ENCODE peak calls at places on chromosomes 4 and X, in ten cellular contexts. Q is WERI-Rb-1, T is upper lobe of right lung, J is caudate nucleus, L is heart right ventricle, S is body of pancreas, N is psoas muscle, F is mesendoderm, W is GM12878, Y is dorsolateral prefrontal cortex. G is an unnamed sample.

GRCh38 chr4:8709729-8710360 is 117.3 kb downstream of the CPZ start:
- DNase-seq in J (no peak), W (no peak), T (peak), N (peak), Y (no peak), L (no peak), S (peak), F (no peak), Q (no peak), G (no peak)

GRCh38 chr4:54063224-54063623 is 1.2 kb downstream of the CHIC2 start:
- DNase-seq in T (no peak), S (no peak), F (no peak), J (no peak), W (no peak), L (no peak), Y (no peak), Q (no peak), N (no peak), G (no peak)

GRCh38 chrX:150508018-150508417 is 60.4 kb upstream of the MTM1 start:
- DNase-seq in W (no peak), L (no peak), T (no peak), J (peak), F (peak), S (no peak), Q (no peak), Y (no peak), N (no peak), G (no peak)

GRCh38 chr4:15963001-15963451 is at the start of gene FGFBP2:
- DNase-seq in Q (peak), N (no peak), W (no peak), F (peak), L (peak), Y (no peak), J (no peak), S (no peak), T (no peak), G (no peak)

GRCh38 chr4:155694100-155694785 is 27.6 kb downstream of the GUCY1A1 start:
- DNase-seq in L (peak), T (no peak), W (no peak), Q (no peak), J (no peak), F (no peak), N (no peak), S (no peak), Y (no peak), G (no peak)

GRCh38 chrX:17078031-17078730 is 131.7 kb downstream of the REPS2 start:
- DNase-seq in W (no peak), F (peak), N (no peak), L (no peak), T (no peak), S (no peak), Q (no peak), Y (no peak), J (no peak), G (no peak)

GRCh38 chrX:71606536-71607216 is 11.6 kb downstream of the CXCR3 start:
- DNase-seq in N (no peak), S (no peak), J (no peak), F (no peak), Y (no peak), Q (peak), T (no peak), W (no peak), L (no peak), G (no peak)

GRCh38 chrX:131843996-131844395 is 179.1 kb upstream of the STK26 start:
- DNase-seq in L (no peak), J (no peak), N (no peak), Y (no peak), T (no peak), F (no peak), W (no peak), Q (no peak), S (no peak), G (no peak)

GRCh38 chr4:157978680-157979361 is 194.0 kb downstream of the GASK1B start:
- DNase-seq in S (peak), F (peak), W (no peak), T (peak), Q (peak), N (peak), Y (peak), L (peak), J (peak), G (peak)

DNA sequence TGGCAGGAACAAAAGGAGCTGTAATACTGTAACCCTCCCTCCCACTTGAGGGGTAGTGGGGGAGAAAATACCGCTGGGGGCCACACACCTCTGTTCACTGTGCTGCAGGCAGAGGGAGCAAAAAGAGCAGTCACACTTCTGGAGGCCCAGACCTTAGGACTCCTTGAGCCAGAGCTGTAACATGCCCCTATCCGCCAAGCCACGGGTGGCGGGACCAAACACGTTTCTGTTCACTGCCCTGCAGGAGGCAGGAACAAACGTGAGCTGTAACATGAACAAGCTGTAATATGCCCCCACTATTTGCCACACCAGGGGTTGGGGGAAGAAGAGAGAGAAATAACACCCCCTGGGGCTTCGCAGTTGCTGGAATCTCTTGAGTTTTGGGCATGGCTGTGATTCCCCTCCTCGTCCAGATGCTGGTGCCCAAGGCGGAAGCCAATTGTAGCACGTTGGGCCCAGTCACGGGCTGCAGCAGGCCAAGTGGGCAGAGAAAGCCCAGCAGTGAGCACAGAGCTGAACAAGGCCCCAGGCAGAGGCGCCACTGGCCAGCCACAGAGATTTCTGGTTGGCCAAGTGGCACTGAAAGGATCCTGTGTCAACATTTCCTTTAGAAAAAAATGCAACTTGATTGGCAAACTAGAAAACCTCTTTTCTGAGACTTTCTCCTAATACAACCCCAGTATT is 509.7 kb downstream of the INPP4B start:
- DNase-seq in T (no peak), J (no peak), L (no peak), Q (no peak), N (no peak), F (peak), S (no peak), Y (no peak), W (no peak), G (no peak)
- H3K27ac ChIP-seq in T (no peak), J (no peak), L (peak), Q (no peak), N (no peak), F (no peak), S (no peak), Y (no peak), W (no peak), G (no peak)

DNA sequence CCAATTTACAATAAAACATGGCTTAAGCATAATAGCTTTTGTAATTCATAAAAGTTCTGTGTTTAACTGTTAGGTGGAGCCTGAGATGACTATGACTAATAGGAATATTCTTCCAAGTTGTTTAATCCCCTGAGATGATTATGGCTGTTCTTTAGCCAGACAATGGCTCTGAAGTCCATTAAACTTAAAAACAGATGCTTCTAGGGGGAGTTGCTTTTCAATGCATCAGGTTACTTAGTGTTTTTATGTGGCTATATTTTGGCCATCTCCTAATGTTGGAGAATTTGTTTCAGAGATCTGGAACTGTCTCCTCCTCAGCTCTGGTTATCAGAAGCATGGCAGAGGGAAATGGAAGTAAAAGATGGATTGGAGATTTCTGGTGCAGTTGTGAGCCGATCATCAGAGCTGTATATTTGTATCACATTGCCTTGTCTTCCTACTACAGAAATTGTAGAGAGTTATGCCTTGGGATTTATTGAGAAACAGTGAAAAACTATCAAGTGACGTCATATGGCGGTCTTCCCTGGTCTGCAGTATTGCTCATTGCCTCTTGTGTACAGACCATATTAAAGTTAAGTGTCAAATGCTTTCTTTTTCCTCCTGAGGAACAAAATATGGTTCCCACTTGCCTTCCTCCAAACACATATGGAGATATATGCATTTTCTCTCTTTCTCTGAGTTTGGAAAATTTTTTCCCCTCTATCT is 29.7 kb downstream of the SGMS2 start:
- DNase-seq in N (no peak), Q (no peak), J (no peak), T (no peak), F (no peak), L (no peak), S (no peak), W (no peak), Y (no peak), G (no peak)
- H3K27ac ChIP-seq in N (peak), Q (no peak), J (no peak), T (no peak), F (no peak), L (peak), S (no peak), W (no peak), Y (no peak), G (no peak)

DNA sequence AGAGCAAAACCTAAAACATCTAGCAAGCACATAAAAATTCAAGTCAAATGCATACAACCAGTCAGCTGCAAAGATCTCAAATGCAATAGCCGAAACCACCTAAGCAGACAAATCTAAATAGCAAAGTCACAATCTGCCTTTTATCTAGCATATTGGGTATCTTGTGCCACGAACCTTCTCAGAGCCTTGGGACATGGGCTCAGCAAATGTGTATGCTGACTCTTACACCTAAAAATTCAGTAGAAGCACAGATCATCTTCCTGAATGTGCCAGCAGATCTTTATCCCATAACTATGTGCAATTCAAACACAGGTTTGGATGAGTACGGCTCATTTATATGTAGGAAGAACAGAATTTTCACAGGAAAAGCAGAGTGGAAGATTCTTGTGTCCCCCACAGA is 492.1 kb downstream of the INPP4B start:
- DNase-seq in T (no peak), F (no peak), Q (no peak), J (no peak), S (no peak), N (no peak), Y (no peak), L (no peak), W (no peak), G (no peak)
- H3K27ac ChIP-seq in T (no peak), F (no peak), Q (no peak), J (no peak), S (no peak), N (no peak), Y (no peak), L (peak), W (no peak), G (no peak)

GRCh38 chr4:71460368-71460767 is 121.5 kb downstream of the SLC4A4 start:
- DNase-seq in J (no peak), T (no peak), Y (no peak), S (no peak), Q (peak), N (no peak), W (no peak), L (no peak), F (no peak), G (no peak)
- H3K27ac ChIP-seq in J (no peak), T (no peak), Y (no peak), S (no peak), Q (no peak), N (no peak), W (no peak), L (no peak), F (no peak), G (no peak)

GRCh38 chrX:34654939-34655338 is 2.1 kb downstream of the TMEM47 start:
- DNase-seq in J (no peak), W (no peak), Q (no peak), N (no peak), Y (no peak), S (no peak), T (no peak), L (no peak), F (peak), G (no peak)

GRCh38 chrX:34655496-34656258 is 1.4 kb downstream of the TMEM47 start:
- DNase-seq in N (no peak), S (no peak), W (no peak), T (no peak), L (peak), F (peak), Y (no peak), Q (no peak), J (no peak), G (no peak)

GRCh38 chrX:34658316-34658715 is 1.2 kb upstream of the TMEM47 start:
- DNase-seq in S (no peak), W (no peak), T (no peak), Y (no peak), N (no peak), L (no peak), F (no peak), J (no peak), Q (no peak), G (no peak)

GRCh38 chrX:34656467-34656841 is 631 bp downstream of the TMEM47 start:
- DNase-seq in J (no peak), Y (no peak), N (no peak), Q (peak), W (no peak), S (no peak), L (no peak), F (peak), T (peak), G (no peak)

GRCh38 chrX:34656842-34657780 is at the start of gene TMEM47:
- DNase-seq in S (peak), W (no peak), N (peak), T (peak), F (peak), Q (peak), L (peak), Y (peak), J (peak), G (peak)
- H3K27ac ChIP-seq in S (peak), W (no peak), N (peak), T (peak), F (peak), Q (no peak), L (peak), Y (no peak), J (peak), G (no peak)

GRCh38 chr4:146469053-146469452 is 52.7 kb downstream of the SLC10A7 start:
- DNase-seq in S (no peak), Q (no peak), W (no peak), N (no peak), L (no peak), Y (no peak), T (no peak), J (no peak), F (peak), G (no peak)

DNA sequence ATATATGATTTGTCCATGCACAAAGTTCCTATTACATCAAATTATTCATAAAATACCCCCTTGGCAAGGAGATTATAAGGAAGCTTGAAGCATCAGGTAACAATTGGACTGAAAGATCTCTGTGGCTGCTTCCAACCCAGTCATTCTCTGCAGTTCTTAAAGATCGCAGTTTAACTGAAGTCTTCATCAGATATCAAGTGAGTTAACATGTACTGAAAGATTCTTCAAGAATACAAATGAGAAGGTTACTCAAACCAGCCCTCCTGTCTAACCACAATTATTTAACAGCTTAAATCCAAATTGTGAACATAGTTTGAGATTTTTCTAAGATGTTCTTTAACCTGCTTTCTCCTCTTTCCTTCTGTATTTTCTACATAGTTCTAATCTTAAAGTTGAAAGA is 56.1 kb downstream of the SLC10A7 start:
- DNase-seq in L (no peak), W (no peak), T (no peak), F (no peak), Q (no peak), Y (no peak), J (no peak), N (no peak), S (no peak), G (no peak)
- H3K27ac ChIP-seq in L (no peak), W (no peak), T (no peak), F (no peak), Q (no peak), Y (no peak), J (no peak), N (no peak), S (no peak), G (no peak)

GRCh38 chrX:19810809-19811208 is 76.6 kb downstream of the SH3KBP1 start:
- DNase-seq in W (no peak), N (no peak), Q (no peak), L (no peak), J (no peak), F (no peak), T (no peak), S (no peak), Y (no peak), G (no peak)
- H3K27ac ChIP-seq in W (peak), N (no peak), Q (no peak), L (no peak), J (no peak), F (no peak), T (no peak), S (no peak), Y (no peak), G (no peak)

GRCh38 chr4:73730854-73731253 is 9.5 kb upstream of the CXCL8 start:
- DNase-seq in L (no peak), N (no peak), S (no peak), F (no peak), J (no peak), Y (no peak), Q (no peak), T (no peak), W (no peak), G (no peak)

GRCh38 chr4:73732759-73733431 is 7.5 kb upstream of the CXCL8 start:
- DNase-seq in Q (no peak), Y (no peak), T (no peak), N (no peak), W (no peak), S (no peak), F (no peak), J (no peak), L (peak), G (no peak)

GRCh38 chr4:73735231-73735630 is 5.1 kb upstream of the CXCL8 start:
- DNase-seq in S (no peak), J (no peak), Q (no peak), F (no peak), W (peak), T (no peak), Y (no peak), N (no peak), L (no peak), G (no peak)

GRCh38 chr4:73731968-73732610 is 8.3 kb upstream of the CXCL8 start:
- DNase-seq in Q (no peak), J (no peak), N (no peak), T (no peak), L (peak), F (no peak), S (no peak), Y (no peak), W (no peak), G (no peak)

DNA sequence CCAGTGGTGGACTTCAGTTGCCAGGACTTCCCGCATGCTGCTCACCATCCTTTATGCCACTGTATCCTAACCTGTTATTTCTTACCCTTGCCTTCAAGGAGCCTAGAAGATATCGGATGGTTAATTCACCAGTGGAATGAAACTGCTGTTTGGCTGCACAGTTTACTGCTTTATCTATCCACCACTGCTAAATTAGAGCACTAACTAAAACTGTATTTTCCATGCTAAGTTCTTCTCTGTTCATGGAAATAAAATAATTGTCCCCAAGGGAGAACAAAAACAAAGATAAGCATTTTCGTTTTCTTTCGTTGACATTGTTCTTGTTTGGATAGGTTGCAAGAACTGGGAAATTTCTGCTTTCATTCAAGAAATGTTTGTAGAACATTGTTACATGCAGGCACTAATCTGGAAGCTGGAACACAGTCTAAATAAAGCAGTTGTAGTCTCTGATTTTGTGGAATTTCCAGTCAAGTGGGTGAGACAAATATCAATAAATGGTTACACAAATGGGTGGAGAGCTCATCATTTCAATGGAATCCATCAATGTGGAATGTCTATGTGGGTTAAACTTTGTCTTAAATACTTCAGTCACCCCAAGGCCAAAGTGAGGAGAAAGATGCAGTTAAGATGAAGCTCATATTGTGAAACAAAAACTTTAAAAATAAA is 5.8 kb upstream of the CXCL8 start:
- DNase-seq in Y (no peak), N (no peak), Q (no peak), W (no peak), F (no peak), L (no peak), S (no peak), T (no peak), J (no peak), G (no peak)
- H3K27ac ChIP-seq in Y (no peak), N (no peak), Q (no peak), W (no peak), F (no peak), L (peak), S (peak), T (no peak), J (no peak), G (no peak)

GRCh38 chr4:170008376-170008775 is 17.8 kb downstream of the MFAP3L start:
- DNase-seq in Y (no peak), F (no peak), J (no peak), Q (no peak), L (no peak), T (no peak), S (no peak), W (no peak), N (no peak), G (no peak)
- H3K27ac ChIP-seq in Y (no peak), F (no peak), J (peak), Q (no peak), L (no peak), T (no peak), S (no peak), W (no peak), N (no peak), G (peak)